ENCODE peak calls at places on chromosomes 4 and X, in seven cellular contexts. C is suprapubic skin, I is ovary, G is astrocyte, R is H9, O is AG04450, S is OCI-LY7. J is an unnamed sample.

GRCh38 chrX:40908026-40908425 is 172.7 kb upstream of the MED14 start:
- DNase-seq in S (no peak), O (no peak), G (peak), I (no peak), R (no peak), C (no peak), J (no peak)

GRCh38 chr4:189404271-189404670 is 536.4 kb upstream of the FRG1 start:
- DNase-seq in G (no peak), O (no peak), C (no peak), R (no peak), S (no peak), I (no peak), J (no peak)

GRCh38 chr4:95232358-95233156 is 316.2 kb downstream of the UNC5C start:
- DNase-seq in I (no peak), O (no peak), S (no peak), R (no peak), C (no peak), G (no peak), J (no peak)

GRCh38 chrX:10085223-10085622 is 71.6 kb upstream of the CLCN4 start:
- DNase-seq in S (peak), C (no peak), O (no peak), R (no peak), I (no peak), G (no peak), J (no peak)

GRCh38 chr4:5500165-5500564 is 208.2 kb downstream of the EVC2 start:
- DNase-seq in G (no peak), O (no peak), I (no peak), R (no peak), C (no peak), S (no peak), J (no peak)

GRCh38 chr4:149923736-149924135 is 108.1 kb upstream of the IQCM start:
- DNase-seq in G (no peak), S (no peak), C (no peak), O (no peak), R (peak), I (no peak), J (no peak)

GRCh38 chrX:71181558-71181909 is 36.9 kb downstream of the NLGN3 start:
- DNase-seq in I (peak), C (no peak), O (no peak), S (peak), R (peak), G (no peak), J (no peak)

GRCh38 chrX:39377171-39377570 is 575.9 kb downstream of the MID1IP1 start:
- DNase-seq in O (no peak), R (no peak), S (no peak), C (no peak), G (no peak), I (no peak), J (no peak)

GRCh38 chrX:150664290-150664689 is 28.9 kb upstream of the MTMR1 start:
- DNase-seq in C (no peak), R (no peak), O (no peak), S (no peak), I (peak), G (no peak), J (no peak)

GRCh38 chrX:147958316-147958715 is 22.8 kb upstream of the FMR1NB start:
- DNase-seq in S (no peak), G (peak), O (peak), I (no peak), C (no peak), R (no peak), J (no peak)

GRCh38 chr4:176499518-176499917 is 179.8 kb downstream of the SPCS3 start:
- DNase-seq in I (no peak), G (peak), S (no peak), O (no peak), R (no peak), C (no peak), J (peak)

GRCh38 chr4:13484749-13485345 is 707 bp upstream of the RAB28 start:
- DNase-seq in I (no peak), O (no peak), C (no peak), S (peak), G (peak), R (no peak), J (no peak)

GRCh38 chrX:152833378-152833777 is 2.5 kb downstream of the NSDHL start:
- DNase-seq in S (no peak), I (no peak), R (no peak), O (no peak), C (no peak), G (no peak), J (no peak)

GRCh38 chr4:62549601-62550000 is 1349.5 kb downstream of the ADGRL3 start:
- DNase-seq in R (no peak), G (no peak), O (no peak), I (no peak), S (no peak), C (no peak), J (no peak)

GRCh38 chr4:133996431-133997121 is 205.0 kb downstream of the PABPC4L start:
- DNase-seq in G (no peak), S (no peak), I (no peak), C (no peak), R (no peak), O (no peak), J (no peak)

GRCh38 chrX:17990542-17990941 is 129.4 kb upstream of the RAI2 start:
- DNase-seq in G (no peak), O (no peak), I (no peak), C (no peak), R (no peak), S (no peak), J (no peak)

GRCh38 chrX:129798888-129799287 is 19.1 kb downstream of the SASH3 start:
- DNase-seq in S (no peak), R (no peak), O (no peak), I (no peak), G (no peak), C (no peak), J (no peak)

GRCh38 chrX:41556958-41557357 is 109.8 kb downstream of the NYX start:
- DNase-seq in S (peak), G (peak), R (no peak), I (no peak), O (no peak), C (no peak), J (no peak)

GRCh38 chr4:21948347-21949072 is at the start of gene KCNIP4:
- DNase-seq in S (no peak), R (peak), G (peak), C (peak), O (no peak), I (peak), J (no peak)

GRCh38 chrX:107678957-107679740 is 50.8 kb downstream of the PRPS1 start:
- DNase-seq in I (peak), G (peak), C (peak), O (no peak), S (peak), R (peak), J (no peak)

GRCh38 chrX:137032841-137033773 is 688 bp downstream of the GPR101 start:
- DNase-seq in C (no peak), I (no peak), G (no peak), R (no peak), O (no peak), S (no peak), J (no peak)

GRCh38 chr4:73917081-73917501 is 47.9 kb downstream of the CXCL1 start:
- DNase-seq in C (no peak), S (no peak), I (no peak), O (peak), R (no peak), G (peak), J (peak)

GRCh38 chrX:75131973-75132627 is 24.0 kb downstream of the ABCB7 start:
- DNase-seq in R (no peak), G (no peak), I (no peak), C (no peak), O (no peak), S (no peak), J (no peak)

GRCh38 chr4:23966720-23967119 is 76.9 kb upstream of the PPARGC1A start:
- DNase-seq in C (no peak), R (peak), S (peak), G (no peak), I (no peak), O (no peak), J (no peak)

GRCh38 chr4:7591409-7592063 is 156.8 kb upstream of the PSAPL1 start:
- DNase-seq in C (no peak), S (no peak), G (no peak), I (no peak), O (no peak), R (no peak), J (no peak)

GRCh38 chr4:7597281-7597680 is 162.6 kb upstream of the PSAPL1 start:
- DNase-seq in G (no peak), O (no peak), I (no peak), S (no peak), R (no peak), C (no peak), J (no peak)

GRCh38 chr4:7590205-7590604 is 155.5 kb upstream of the PSAPL1 start:
- DNase-seq in R (no peak), O (no peak), S (no peak), C (no peak), G (peak), I (no peak), J (no peak)

GRCh38 chr4:7595883-7596535 is 161.3 kb upstream of the PSAPL1 start:
- DNase-seq in R (no peak), G (peak), S (no peak), C (no peak), O (no peak), I (no peak), J (no peak)

GRCh38 chr4:7594013-7594412 is 159.3 kb upstream of the PSAPL1 start:
- DNase-seq in S (no peak), R (no peak), C (no peak), I (no peak), O (no peak), G (no peak), J (no peak)
- TF ChIP-seq CTCF in S (no peak), R (peak), C (no peak), I (no peak), O (no peak), G (no peak), J (no peak)

DNA sequence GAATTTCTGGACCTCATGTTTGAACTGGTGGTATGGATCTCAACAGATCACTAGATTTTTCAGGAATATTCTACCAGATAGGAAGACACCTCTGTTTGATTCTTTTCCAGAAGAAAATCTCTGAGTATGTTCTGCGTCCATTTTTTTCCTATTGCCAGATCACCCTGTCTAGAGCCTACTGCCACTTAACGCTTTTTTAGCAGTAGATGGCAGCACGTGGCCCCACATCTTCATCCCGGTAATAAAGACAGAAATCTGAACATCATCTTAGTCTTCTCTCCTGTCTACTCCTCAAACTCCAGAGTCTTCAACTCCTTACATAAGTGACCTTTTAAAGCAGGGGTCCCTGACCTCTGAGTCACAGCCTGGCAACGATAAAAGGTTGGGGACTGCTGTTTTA is 184.7 kb downstream of the TMA16 start:
- DNase-seq in R (no peak), S (peak), I (no peak), C (no peak), G (peak), O (no peak), J (no peak)
- TF ChIP-seq CTCF in R (peak), S (peak), I (no peak), C (no peak), G (no peak), O (peak), J (peak)

GRCh38 chr4:145216532-145216931 is 36.1 kb upstream of the OTUD4 start:
- DNase-seq in O (no peak), S (peak), G (no peak), R (no peak), C (no peak), I (no peak), J (no peak)
- TF ChIP-seq CTCF in O (peak), S (peak), G (peak), R (peak), C (peak), I (no peak), J (peak)

GRCh38 chrX:38293741-38294140 is 33.6 kb downstream of the RPGR start:
- DNase-seq in C (no peak), G (no peak), R (no peak), O (no peak), I (no peak), S (no peak), J (no peak)
- TF ChIP-seq CTCF in C (no peak), G (no peak), R (no peak), O (peak), I (no peak), S (no peak), J (peak)

DNA sequence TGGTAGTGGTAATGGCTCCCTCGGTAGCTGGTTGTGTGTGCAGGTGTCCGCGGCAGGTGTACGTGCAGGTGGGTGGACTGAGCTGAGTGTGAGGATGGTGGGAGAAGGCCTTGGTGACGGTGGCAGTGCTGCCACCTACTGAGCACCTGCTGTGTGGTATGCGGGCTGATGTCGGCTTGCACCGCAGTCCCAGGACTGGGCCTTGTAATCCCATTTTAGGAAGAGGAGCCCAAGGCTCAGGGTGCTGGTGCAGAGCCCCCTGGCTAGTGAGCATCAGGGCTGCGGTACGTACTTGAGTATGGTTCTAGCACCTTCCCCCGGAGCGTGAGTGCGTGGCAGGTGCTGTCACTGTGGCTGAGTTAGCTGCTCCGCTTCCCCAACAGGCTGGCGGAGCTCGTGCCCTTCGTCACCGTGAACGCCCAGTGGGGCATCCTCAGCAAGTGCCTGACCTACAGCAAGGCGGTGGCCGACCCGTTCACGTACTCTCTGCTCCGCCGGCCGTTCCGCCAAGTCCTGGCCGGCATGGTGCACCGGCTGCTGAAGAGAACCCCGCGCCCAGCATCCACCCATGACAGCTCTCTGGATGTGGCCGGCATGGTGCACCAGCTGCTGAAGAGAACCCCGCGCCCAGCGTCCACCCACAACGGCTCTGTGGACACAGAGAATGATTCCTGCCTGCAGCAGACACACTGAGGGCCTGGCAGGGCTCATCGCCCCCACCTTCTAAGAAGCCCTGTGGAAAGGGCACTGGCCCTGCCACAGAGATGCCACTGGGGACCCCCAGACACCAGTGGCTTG is 5.7 kb upstream of the CPZ start:
- DNase-seq in I (no peak), C (peak), O (no peak), G (no peak), R (no peak), S (peak), J (no peak)
- TF ChIP-seq CTCF in I (no peak), C (no peak), O (no peak), G (no peak), R (peak), S (peak), J (no peak)

GRCh38 chr4:127124919-127125318 is 507.8 kb upstream of the INTU start:
- DNase-seq in R (no peak), O (no peak), C (no peak), S (no peak), I (no peak), G (peak), J (no peak)
- TF ChIP-seq CTCF in R (peak), O (peak), C (no peak), S (no peak), I (no peak), G (no peak), J (peak)

GRCh38 chrX:119887721-119888425 is 7.8 kb upstream of the AKAP14 start:
- DNase-seq in R (peak), O (no peak), S (peak), I (peak), G (peak), C (peak), J (no peak)
- TF ChIP-seq CTCF in R (peak), O (peak), S (peak), I (no peak), G (peak), C (peak), J (peak)

GRCh38 chr4:77761595-77761994 is 57.6 kb downstream of the CNOT6L start:
- DNase-seq in G (no peak), O (no peak), S (no peak), R (no peak), C (no peak), I (no peak), J (no peak)
- TF ChIP-seq CTCF in G (no peak), O (no peak), S (no peak), R (no peak), C (no peak), I (no peak), J (no peak)

GRCh38 chrX:47690175-47690574 is 31.2 kb upstream of the UXT start:
- DNase-seq in G (no peak), I (no peak), R (no peak), C (no peak), O (no peak), S (no peak), J (no peak)
- TF ChIP-seq CTCF in G (no peak), I (no peak), R (no peak), C (no peak), O (no peak), S (no peak), J (no peak)

DNA sequence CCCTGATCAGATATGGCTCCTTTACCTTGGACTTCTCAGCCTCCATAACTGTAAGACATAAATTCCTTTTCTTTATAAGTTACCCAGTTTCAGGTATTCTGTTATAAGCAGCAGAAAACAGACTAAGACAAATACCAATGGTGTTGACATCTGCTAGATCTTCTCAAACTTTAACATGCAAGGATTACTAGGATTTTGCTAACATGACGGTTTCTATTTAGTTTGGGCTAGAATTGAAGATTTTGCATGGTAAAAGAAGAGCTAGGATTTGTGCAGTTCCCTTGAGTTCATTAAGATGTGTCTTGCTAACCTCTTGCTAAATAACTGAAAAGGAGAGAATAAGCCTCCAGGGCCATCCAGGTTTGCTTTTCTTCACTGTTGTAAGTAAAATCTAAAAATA is 5.3 kb upstream of the COPS4 start:
- DNase-seq in R (no peak), G (no peak), O (no peak), S (no peak), C (no peak), I (no peak), J (no peak)
- TF ChIP-seq CTCF in R (no peak), G (no peak), O (no peak), S (no peak), C (no peak), I (no peak), J (no peak)

J was measured in AG04449.